ENCODE peak calls at places on chromosomes 16 and 17, in eight cellular contexts. N, U, S, P, O, R, B and Q are unnamed samples.
A peak's percentile ranks its signal among the peaks of the same experiment; 100 is the strongest.

GRCh38 chr16:85650864-85651811 is 37.6 kb downstream of the GINS2 start:
- DNase-seq in P (peak; percentile 76), N (no peak), O (peak; percentile 67), B (no peak), R (no peak), S (peak; percentile 42), U (no peak), Q (no peak)

GRCh38 chr16:79714440-79714839 is 113.9 kb upstream of the MAF start:
- DNase-seq in R (no peak), B (no peak), N (no peak), S (no peak), U (no peak), P (no peak), O (no peak), Q (no peak)

GRCh38 chr17:45357364-45357997 is 40.7 kb upstream of the MAP3K14 start:
- DNase-seq in U (no peak), O (no peak), R (no peak), P (no peak), N (no peak), S (no peak), B (no peak), Q (no peak)

GRCh38 chr16:3819741-3820724 is 60.5 kb downstream of the CREBBP start:
- DNase-seq in O (no peak), N (peak; percentile 98), B (peak; percentile 52), U (peak; percentile 95), P (peak; percentile 47), R (no peak), S (peak; percentile 82), Q (peak; percentile 86)

GRCh38 chr17:14302421-14303099 is 1.7 kb downstream of the HS3ST3B1 start:
- DNase-seq in N (peak; percentile 46), S (peak; percentile 77), P (peak; percentile 85), B (peak; percentile 81), R (peak; percentile 89), U (peak; percentile 89), O (peak; percentile 83), Q (peak; percentile 64)

GRCh38 chr16:81527477-81528178 is 83.0 kb downstream of the CMIP start:
- DNase-seq in P (no peak), S (no peak), R (no peak), N (no peak), O (no peak), B (no peak), U (peak; percentile 26), Q (no peak)

GRCh38 chr17:38867179-38867994 is 2.5 kb upstream of the LASP1 start:
- DNase-seq in N (peak; percentile 66), O (peak; percentile 55), R (peak; percentile 79), U (peak; percentile 64), S (peak; percentile 57), P (peak; percentile 67), B (peak; percentile 70), Q (no peak)

GRCh38 chr17:42112552-42113176 is at the start of gene DHX58:
- DNase-seq in N (peak; percentile 88), U (no peak), R (peak; percentile 60), P (peak; percentile 72), B (peak; percentile 85), O (peak; percentile 63), S (peak; percentile 82), Q (peak; percentile 73)

GRCh38 chr16:83470406-83470805 is 337.4 kb upstream of the HSBP1 start:
- DNase-seq in N (no peak), B (no peak), P (no peak), U (no peak), S (no peak), R (no peak), O (no peak), Q (no peak)

GRCh38 chr16:85842435-85842834 is 42.9 kb downstream of the COX4I1 start:
- DNase-seq in N (no peak), S (no peak), U (no peak), O (no peak), B (no peak), P (no peak), R (no peak), Q (no peak)

GRCh38 chr16:87675111-87675510 is 72.8 kb downstream of the JPH3 start:
- DNase-seq in U (no peak), O (no peak), B (no peak), N (peak; percentile 43), S (no peak), R (peak; percentile 46), P (no peak), Q (no peak)

GRCh38 chr17:13266596-13266995 is 248.8 kb upstream of the ELAC2 start:
- DNase-seq in R (no peak), N (no peak), U (peak; percentile 48), P (no peak), B (no peak), O (no peak), S (no peak), Q (no peak)

GRCh38 chr17:48594412-48595106 is 980 bp upstream of the HOXB5 start:
- DNase-seq in B (no peak), N (no peak), R (no peak), U (no peak), S (no peak), O (no peak), P (no peak), Q (no peak)

GRCh38 chr16:85395913-85396878 is 216.9 kb upstream of the GSE1 start:
- DNase-seq in S (no peak), U (no peak), O (no peak), B (peak; percentile 20), R (no peak), P (peak; percentile 37), N (peak; percentile 33), Q (peak; percentile 53)

GRCh38 chr17:20127660-20128413 is 118.7 kb downstream of the SPECC1 start:
- DNase-seq in O (no peak), P (no peak), N (no peak), U (peak; percentile 49), S (no peak), B (no peak), R (no peak), Q (no peak)

GRCh38 chr16:18948372-18949020 is 22.3 kb upstream of the SMG1 start:
- DNase-seq in U (peak; percentile 54), S (no peak), O (no peak), B (no peak), N (no peak), P (no peak), R (no peak), Q (no peak)

GRCh38 chr17:82923366-82924113 is 83.7 kb upstream of the ZNF750 start:
- DNase-seq in S (no peak), U (no peak), P (no peak), O (peak; percentile 30), B (no peak), R (no peak), N (no peak), Q (no peak)

GRCh38 chr17:81514485-81514734 is 1.8 kb upstream of the ACTG1 start:
- DNase-seq in R (no peak), O (no peak), N (no peak), S (no peak), B (no peak), U (no peak), P (no peak), Q (no peak)

GRCh38 chr16:89958068-89958467 is 9.5 kb downstream of the DEF8 start:
- DNase-seq in N (peak; percentile 43), P (no peak), B (no peak), R (peak; percentile 82), U (peak; percentile 33), O (no peak), S (peak; percentile 20), Q (no peak)

GRCh38 chr17:78736526-78737079 is 45.5 kb downstream of the CYTH1 start:
- DNase-seq in O (peak; percentile 58), S (peak; percentile 79), B (peak; percentile 94), R (peak; percentile 58), P (no peak), U (peak; percentile 93), N (peak; percentile 79), Q (peak; percentile 85)

GRCh38 chr17:78359216-78359935 is 501 bp downstream of the SOCS3 start:
- DNase-seq in O (peak; percentile 58), B (peak; percentile 57), R (peak; percentile 51), P (no peak), N (peak; percentile 35), S (no peak), U (no peak), Q (no peak)

GRCh38 chr16:27224741-27225300 is 21.5 kb downstream of the KDM8 start:
- DNase-seq in P (peak; percentile 9), B (no peak), R (no peak), O (no peak), S (no peak), U (no peak), N (no peak), Q (no peak)

GRCh38 chr16:27226976-27227705 is 23.8 kb downstream of the KDM8 start:
- DNase-seq in O (no peak), B (no peak), N (no peak), R (no peak), P (no peak), S (no peak), U (no peak), Q (no peak)

GRCh38 chr16:27224271-27224737 is 21.0 kb downstream of the KDM8 start:
- DNase-seq in U (no peak), O (no peak), S (no peak), B (no peak), R (no peak), N (no peak), P (no peak), Q (no peak)

GRCh38 chr16:27226476-27226875 is 23.1 kb downstream of the KDM8 start:
- DNase-seq in U (no peak), N (no peak), R (no peak), P (no peak), O (no peak), B (peak; percentile 63), S (no peak), Q (peak; percentile 54)

GRCh38 chr16:27225536-27226360 is 22.4 kb downstream of the KDM8 start:
- DNase-seq in N (no peak), B (peak; percentile 76), P (peak; percentile 17), U (peak; percentile 6), S (no peak), O (no peak), R (no peak), Q (no peak)
- TF ChIP-seq CTCF in N (no peak), B (no peak), P (no peak), U (peak; percentile 11), S (no peak), O (no peak), R (no peak), Q (peak; percentile 10)

GRCh38 chr17:66248285-66248684 is 19.1 kb upstream of the APOH start:
- DNase-seq in P (no peak), O (no peak), U (peak; percentile 29), N (peak; percentile 8), S (peak; percentile 8), R (no peak), B (no peak), Q (no peak)
- H3K4me1 ChIP-seq in P (no peaks in the 10 kb centered on the region), O (no peaks in the 10 kb centered on the region), U (no peaks in the 10 kb centered on the region), N (peaks cover 5% of the 10 kb centered on the region), S (no peaks in the 10 kb centered on the region), R (no peaks in the 10 kb centered on the region), B (no peaks in the 10 kb centered on the region), Q (no peaks in the 10 kb centered on the region)

GRCh38 chr16:22318690-22319358 is 21.6 kb downstream of the POLR3E start:
- DNase-seq in O (no peak), N (peak; percentile 41), B (peak; percentile 56), U (peak; percentile 52), S (no peak), P (peak; percentile 25), R (peak; percentile 77), Q (peak; percentile 17)
- TF ChIP-seq CTCF in O (peak; percentile 60), N (peak; percentile 59), B (peak; percentile 70), U (peak; percentile 52), S (no peak), P (no peak), R (peak; percentile 77), Q (peak; percentile 76)

GRCh38 chr17:47275245-47275984 is 21.8 kb downstream of the ITGB3 start:
- DNase-seq in U (peak; percentile 95), P (peak; percentile 95), O (peak; percentile 88), R (peak; percentile 71), S (peak; percentile 89), B (peak; percentile 75), N (no peak), Q (peak; percentile 44)
- H3K4me1 ChIP-seq in U (peaks cover 38% of the 10 kb centered on the region), P (peaks cover 38% of the 10 kb centered on the region), O (peaks cover 48% of the 10 kb centered on the region), R (peaks cover 29% of the 10 kb centered on the region), S (peaks cover 62% of the 10 kb centered on the region), B (peaks cover 7% of the 10 kb centered on the region), N (peaks cover 21% of the 10 kb centered on the region), Q (no peaks in the 10 kb centered on the region)

GRCh38 chr17:76887809-76888208 is 19.6 kb downstream of the MGAT5B start:
- DNase-seq in R (peak; percentile 43), P (no peak), S (no peak), U (peak; percentile 27), B (no peak), N (no peak), O (no peak), Q (no peak)
- TF ChIP-seq CTCF in R (peak; percentile 73), P (no peak), S (no peak), U (peak; percentile 55), B (no peak), N (no peak), O (no peak), Q (peak; percentile 33)